ENCODE peak calls at places on chromosomes 16 and 17, in eight cellular contexts. X, N, Z, T, S, G, Y and U are unnamed samples.

GRCh38 chr17:44934745-44935105 is 12.8 kb downstream of the KIF18B start:
- DNase-seq in X (no peak), N (no peak), Z (no peak), T (no peak), S (no peak), G (no peak), Y (no peak), U (no peak)

GRCh38 chr17:63082952-63083351 is 116.9 kb downstream of the TANC2 start:
- DNase-seq in X (no peak), N (no peak), Z (no peak), T (no peak), S (no peak), G (no peak), Y (no peak), U (no peak)

GRCh38 chr17:68103148-68103547 is 67.6 kb downstream of the KPNA2 start:
- DNase-seq in X (no peak), N (no peak), Z (no peak), T (no peak), S (no peak), G (no peak), Y (no peak), U (no peak)

GRCh38 chr17:511001-511690 is 158.5 kb upstream of the RPH3AL start:
- DNase-seq in X (no peak), N (no peak), Z (no peak), T (no peak), S (no peak), G (no peak), Y (no peak), U (peak; percentile 25)

GRCh38 chr17:38572665-38573365 is 32.9 kb downstream of the SRCIN1 start:
- DNase-seq in X (no peak), N (peak; percentile 68), Z (no peak), T (no peak), S (peak; percentile 77), G (peak; percentile 34), Y (peak; percentile 77), U (no peak)

GRCh38 chr17:69448431-69449102 is 34.1 kb downstream of the MAP2K6 start:
- DNase-seq in X (no peak), N (no peak), Z (no peak), T (no peak), S (peak; percentile 73), G (no peak), Y (peak; percentile 97), U (peak; percentile 37)

GRCh38 chr16:87416826-87417471 is 24.8 kb downstream of the MAP1LC3B start:
- DNase-seq in X (no peak), N (no peak), Z (no peak), T (peak; percentile 25), S (no peak), G (no peak), Y (no peak), U (no peak)

GRCh38 chr17:38659415-38659814 is 15.3 kb downstream of the EPOP start:
- DNase-seq in X (no peak), N (no peak), Z (no peak), T (no peak), S (no peak), G (no peak), Y (no peak), U (no peak)

GRCh38 chr16:68444058-68444657 is 4.2 kb downstream of the SMPD3 start:
- DNase-seq in X (no peak), N (peak; percentile 71), Z (no peak), T (no peak), S (peak; percentile 65), G (peak; percentile 52), Y (peak; percentile 84), U (peak; percentile 59)

GRCh38 chr17:16040710-16041251 is 41.2 kb downstream of the TTC19 start:
- DNase-seq in X (no peak), N (no peak), Z (no peak), T (no peak), S (no peak), G (peak; percentile 56), Y (no peak), U (peak; percentile 81)

GRCh38 chr17:40510328-40510648 is 8.9 kb upstream of the TNS4 start:
- DNase-seq in X (peak; percentile 85), N (no peak), Z (no peak), T (no peak), S (no peak), G (no peak), Y (no peak), U (no peak)

GRCh38 chr17:21357281-21357680 is 18.9 kb upstream of the KCNJ12 start:
- DNase-seq in X (no peak), N (no peak), Z (no peak), T (no peak), S (no peak), G (no peak), Y (no peak), U (no peak)

GRCh38 chr16:30157214-30157613 is 26.2 kb upstream of the CORO1A start:
- DNase-seq in X (no peak), N (no peak), Z (no peak), T (no peak), S (no peak), G (no peak), Y (no peak), U (no peak)

GRCh38 chr17:50935201-50936124 is 69.3 kb upstream of the TOB1 start:
- DNase-seq in X (no peak), N (no peak), Z (peak; percentile 46), T (no peak), S (no peak), G (peak; percentile 94), Y (no peak), U (no peak)

GRCh38 chr17:52648995-52649394 is 490.5 kb upstream of the CA10 start:
- DNase-seq in X (no peak), N (peak; percentile 76), Z (no peak), T (no peak), S (no peak), G (no peak), Y (no peak), U (no peak)

GRCh38 chr16:84597518-84598390 is 20.1 kb downstream of the COTL1 start:
- DNase-seq in X (no peak), N (no peak), Z (no peak), T (no peak), S (no peak), G (no peak), Y (no peak), U (no peak)

GRCh38 chr17:7858487-7858832 is 657 bp downstream of the CYB5D1 start:
- DNase-seq in X (no peak), N (peak; percentile 52), Z (no peak), T (no peak), S (peak; percentile 56), G (no peak), Y (peak; percentile 89), U (peak; percentile 64)

GRCh38 chr17:27578718-27579085 is 52.3 kb upstream of the LGALS9 start:
- DNase-seq in X (no peak), N (peak; percentile 77), Z (no peak), T (no peak), S (no peak), G (no peak), Y (no peak), U (peak; percentile 49)

GRCh38 chr16:74709477-74709877 is 8.8 kb upstream of the MLKL start:
- DNase-seq in X (peak; percentile 58), N (peak; percentile 83), Z (no peak), T (peak; percentile 62), S (peak; percentile 79), G (peak; percentile 88), Y (peak; percentile 88), U (peak; percentile 80)

GRCh38 chr17:79624658-79625478 is 14.0 kb upstream of the RBFOX3 start:
- DNase-seq in X (no peak), N (peak; percentile 19), Z (no peak), T (no peak), S (no peak), G (no peak), Y (no peak), U (no peak)
- H3K27me3 ChIP-seq in X (peaks cover 31% of the 10 kb centered on the region), N (no peaks in the 10 kb centered on the region), Z (no peaks in the 10 kb centered on the region), T (no peaks in the 10 kb centered on the region), S (peaks cover 28% of the 10 kb centered on the region), G (peaks cover 55% of the 10 kb centered on the region), Y (no peaks in the 10 kb centered on the region), U (peaks cover 16% of the 10 kb centered on the region)

GRCh38 chr17:17108681-17109049 is 66.4 kb downstream of the MPRIP start:
- DNase-seq in X (no peak), N (no peak), Z (no peak), T (no peak), S (no peak), G (peak; percentile 57), Y (peak; percentile 39), U (no peak)

GRCh38 chr17:17106716-17107115 is 64.5 kb downstream of the MPRIP start:
- DNase-seq in X (no peak), N (no peak), Z (no peak), T (no peak), S (no peak), G (no peak), Y (no peak), U (no peak)

GRCh38 chr17:17107281-17107680 is 65.0 kb downstream of the MPRIP start:
- DNase-seq in X (no peak), N (no peak), Z (no peak), T (no peak), S (no peak), G (no peak), Y (no peak), U (no peak)

GRCh38 chr17:17109231-17109630 is 67.0 kb downstream of the MPRIP start:
- DNase-seq in X (no peak), N (no peak), Z (no peak), T (no peak), S (no peak), G (peak; percentile 47), Y (no peak), U (no peak)

DNA sequence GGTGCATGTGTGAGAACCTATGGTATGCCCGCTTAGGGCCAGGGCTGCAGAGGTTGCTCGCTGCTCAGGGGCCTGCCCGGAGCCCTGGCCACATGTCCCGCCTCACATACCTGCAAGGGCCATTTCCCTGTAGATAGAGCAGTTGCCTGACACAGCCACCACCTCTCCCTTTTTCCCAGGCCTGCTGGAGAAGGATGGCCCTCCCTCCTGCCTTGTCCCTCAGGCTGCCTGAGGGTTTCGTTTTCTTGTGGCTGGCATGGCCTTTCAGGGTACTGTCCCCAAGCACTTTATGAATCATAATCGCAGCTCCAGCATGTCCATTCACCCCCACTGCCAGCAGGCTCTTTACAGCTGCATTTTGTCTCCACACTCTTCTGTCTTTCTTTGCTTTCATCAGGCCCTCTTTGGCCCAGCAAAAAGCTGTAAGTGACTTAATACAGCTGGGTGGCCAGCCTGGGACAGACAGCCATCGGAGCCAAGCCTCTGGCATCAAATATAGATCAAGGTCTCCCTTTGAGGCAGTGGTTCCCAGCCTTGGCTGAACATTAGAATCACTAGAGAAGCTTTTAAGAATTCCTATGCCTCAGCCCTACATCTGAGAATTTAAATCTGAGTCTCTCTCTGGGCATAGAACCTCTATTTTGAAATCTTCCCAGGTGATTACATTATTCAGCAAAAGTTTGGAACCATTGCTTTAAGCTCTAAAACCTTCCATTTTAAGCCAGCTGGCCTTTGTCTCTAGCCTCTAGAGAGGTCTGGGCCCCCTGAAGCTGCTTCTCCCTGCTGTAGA is 65.8 kb downstream of the MPRIP start:
- DNase-seq in X (no peak), N (no peak), Z (no peak), T (no peak), S (no peak), G (peak; percentile 39), Y (no peak), U (peak; percentile 17)
- H3K4me1 ChIP-seq in X (peaks cover 15% of the 10 kb centered on the region), N (no peaks in the 10 kb centered on the region), Z (peaks cover 43% of the 10 kb centered on the region), T (peaks cover 28% of the 10 kb centered on the region), S (peaks cover 9% of the 10 kb centered on the region), G (peaks cover 53% of the 10 kb centered on the region), Y (no peaks in the 10 kb centered on the region), U (peaks cover 51% of the 10 kb centered on the region)

GRCh38 chr16:58513874-58514273 is 1.4 kb upstream of the SETD6 start:
- DNase-seq in X (no peak), N (no peak), Z (no peak), T (no peak), S (no peak), G (no peak), Y (no peak), U (no peak)
- H3K4me3 ChIP-seq in X (peak overlapping the region; percentile 72), N (no peak overlapping the region), Z (no peak overlapping the region), T (no peak overlapping the region), S (no peak overlapping the region), G (no peak overlapping the region), Y (peak overlapping the region; percentile 78), U (no peak overlapping the region)

GRCh38 chr16:10277597-10277996 is 95.4 kb upstream of the GRIN2A start:
- DNase-seq in X (no peak), N (no peak), Z (no peak), T (no peak), S (no peak), G (no peak), Y (no peak), U (no peak)
- H3K27me3 ChIP-seq in X (no peaks in the 10 kb centered on the region), N (no peaks in the 10 kb centered on the region), Z (no peaks in the 10 kb centered on the region), T (no peaks in the 10 kb centered on the region), S (no peaks in the 10 kb centered on the region), G (no peaks in the 10 kb centered on the region), Y (no peaks in the 10 kb centered on the region), U (no peaks in the 10 kb centered on the region)